ENCODE peak calls at places on chromosomes 5 and 9, in ten cellular contexts. One of them, this sample, is unnamed.
A peak's percentile ranks its signal among the peaks of the same experiment; 100 is the strongest.

GRCh38 chr5:83368317-83368716 is 103.2 kb upstream of the VCAN start:
- DNase-seq in neural progenitor cell: no peak
- DNase-seq in HCT116: peak; percentile 26
- DNase-seq in mammary epithelial cell: peak; percentile 95
- DNase-seq in adipocyte: peak; percentile 74
- DNase-seq in aorta: no peak
- DNase-seq in lung: no peak
- DNase-seq in neuronal stem cell: no peak
- DNase-seq in thoracic aorta: no peak
- DNase-seq in psoas muscle: no peak
- DNase-seq in this sample: no peak

GRCh38 chr9:98333703-98334582 is 78.5 kb upstream of the TBC1D2 start:
- DNase-seq in neural progenitor cell: no peak
- DNase-seq in HCT116: peak; percentile 66
- DNase-seq in mammary epithelial cell: peak; percentile 84
- DNase-seq in adipocyte: no peak
- DNase-seq in aorta: no peak
- DNase-seq in lung: peak; percentile 19
- DNase-seq in neuronal stem cell: no peak
- DNase-seq in thoracic aorta: no peak
- DNase-seq in psoas muscle: no peak
- DNase-seq in this sample: no peak

GRCh38 chr9:7033611-7034010 is 275.8 kb downstream of the KDM4C start:
- DNase-seq in neural progenitor cell: no peak
- DNase-seq in HCT116: no peak
- DNase-seq in mammary epithelial cell: no peak
- DNase-seq in adipocyte: no peak
- DNase-seq in aorta: no peak
- DNase-seq in lung: no peak
- DNase-seq in neuronal stem cell: no peak
- DNase-seq in thoracic aorta: no peak
- DNase-seq in psoas muscle: no peak
- DNase-seq in this sample: no peak

GRCh38 chr9:19149230-19149629 is 21.9 kb upstream of the PLIN2 start:
- DNase-seq in neural progenitor cell: no peak
- DNase-seq in HCT116: no peak
- DNase-seq in mammary epithelial cell: no peak
- DNase-seq in adipocyte: no peak
- DNase-seq in aorta: no peak
- DNase-seq in lung: no peak
- DNase-seq in neuronal stem cell: no peak
- DNase-seq in thoracic aorta: no peak
- DNase-seq in psoas muscle: no peak
- DNase-seq in this sample: no peak

GRCh38 chr5:108730617-108731340 is 16.9 kb upstream of the FER start:
- DNase-seq in neural progenitor cell: no peak
- DNase-seq in HCT116: no peak
- DNase-seq in mammary epithelial cell: no peak
- DNase-seq in adipocyte: no peak
- DNase-seq in aorta: no peak
- DNase-seq in lung: no peak
- DNase-seq in neuronal stem cell: no peak
- DNase-seq in thoracic aorta: no peak
- DNase-seq in psoas muscle: no peak
- DNase-seq in this sample: no peak

GRCh38 chr9:113564804-113565237 is 101.3 kb downstream of the RGS3 start:
- DNase-seq in neural progenitor cell: peak; percentile 73
- DNase-seq in HCT116: no peak
- DNase-seq in mammary epithelial cell: peak; percentile 85
- DNase-seq in adipocyte: peak; percentile 93
- DNase-seq in aorta: peak; percentile 91
- DNase-seq in lung: peak; percentile 70
- DNase-seq in neuronal stem cell: no peak
- DNase-seq in thoracic aorta: no peak
- DNase-seq in psoas muscle: peak; percentile 72
- DNase-seq in this sample: peak; percentile 74

GRCh38 chr5:6634327-6634713 is 1.1 kb downstream of the SRD5A1 start:
- DNase-seq in neural progenitor cell: peak; percentile 21
- DNase-seq in HCT116: no peak
- DNase-seq in mammary epithelial cell: no peak
- DNase-seq in adipocyte: peak; percentile 45
- DNase-seq in aorta: no peak
- DNase-seq in lung: no peak
- DNase-seq in neuronal stem cell: no peak
- DNase-seq in thoracic aorta: no peak
- DNase-seq in psoas muscle: no peak
- DNase-seq in this sample: no peak

GRCh38 chr9:2261421-2262103 is 246.4 kb downstream of the SMARCA2 start:
- DNase-seq in neural progenitor cell: no peak
- DNase-seq in HCT116: peak; percentile 24
- DNase-seq in mammary epithelial cell: no peak
- DNase-seq in adipocyte: no peak
- DNase-seq in aorta: no peak
- DNase-seq in lung: no peak
- DNase-seq in neuronal stem cell: no peak
- DNase-seq in thoracic aorta: no peak
- DNase-seq in psoas muscle: no peak
- DNase-seq in this sample: no peak

GRCh38 chr5:132687995-132688394 is 14.2 kb downstream of the IL4 start:
- DNase-seq in neural progenitor cell: no peak
- DNase-seq in HCT116: no peak
- DNase-seq in mammary epithelial cell: no peak
- DNase-seq in adipocyte: no peak
- DNase-seq in aorta: no peak
- DNase-seq in lung: no peak
- DNase-seq in neuronal stem cell: no peak
- DNase-seq in thoracic aorta: no peak
- DNase-seq in psoas muscle: no peak
- DNase-seq in this sample: no peak

GRCh38 chr5:1211701-1212100 is 10.3 kb downstream of the SLC6A19 start:
- DNase-seq in neural progenitor cell: no peak
- DNase-seq in HCT116: no peak
- DNase-seq in mammary epithelial cell: no peak
- DNase-seq in adipocyte: no peak
- DNase-seq in aorta: peak; percentile 17
- DNase-seq in lung: no peak
- DNase-seq in neuronal stem cell: no peak
- DNase-seq in thoracic aorta: no peak
- DNase-seq in psoas muscle: no peak
- DNase-seq in this sample: no peak

GRCh38 chr5:1213508-1214162 is 11.5 kb upstream of the SLC6A18 start:
- DNase-seq in neural progenitor cell: no peak
- DNase-seq in HCT116: no peak
- DNase-seq in mammary epithelial cell: no peak
- DNase-seq in adipocyte: no peak
- DNase-seq in aorta: peak; percentile 27
- DNase-seq in lung: no peak
- DNase-seq in neuronal stem cell: no peak
- DNase-seq in thoracic aorta: no peak
- DNase-seq in psoas muscle: peak; percentile 27
- DNase-seq in this sample: no peak

GRCh38 chr5:1212271-1212670 is 10.9 kb downstream of the SLC6A19 start:
- DNase-seq in neural progenitor cell: no peak
- DNase-seq in HCT116: no peak
- DNase-seq in mammary epithelial cell: no peak
- DNase-seq in adipocyte: no peak
- DNase-seq in aorta: peak; percentile 34
- DNase-seq in lung: no peak
- DNase-seq in neuronal stem cell: no peak
- DNase-seq in thoracic aorta: no peak
- DNase-seq in psoas muscle: peak; percentile 15
- DNase-seq in this sample: no peak

GRCh38 chr5:1214163-1214935 is 10.8 kb upstream of the SLC6A18 start:
- DNase-seq in neural progenitor cell: no peak
- DNase-seq in HCT116: no peak
- DNase-seq in mammary epithelial cell: no peak
- DNase-seq in adipocyte: no peak
- DNase-seq in aorta: peak; percentile 17
- DNase-seq in lung: no peak
- DNase-seq in neuronal stem cell: no peak
- DNase-seq in thoracic aorta: no peak
- DNase-seq in psoas muscle: peak; percentile 41
- DNase-seq in this sample: no peak

GRCh38 chr5:1212881-1213280 is 11.5 kb downstream of the SLC6A19 start:
- DNase-seq in neural progenitor cell: no peak
- DNase-seq in HCT116: no peak
- DNase-seq in mammary epithelial cell: no peak
- DNase-seq in adipocyte: no peak
- DNase-seq in aorta: peak; percentile 31
- DNase-seq in lung: no peak
- DNase-seq in neuronal stem cell: no peak
- DNase-seq in thoracic aorta: no peak
- DNase-seq in psoas muscle: peak; percentile 50
- DNase-seq in this sample: no peak
- H3K36me3 ChIP-seq in neural progenitor cell: no peaks in the 10 kb centered on the region
- H3K36me3 ChIP-seq in HCT116: no peaks in the 10 kb centered on the region
- H3K36me3 ChIP-seq in mammary epithelial cell: no peaks in the 10 kb centered on the region
- H3K36me3 ChIP-seq in adipocyte: no peaks in the 10 kb centered on the region
- H3K36me3 ChIP-seq in aorta: no peaks in the 10 kb centered on the region
- H3K36me3 ChIP-seq in lung: no peaks in the 10 kb centered on the region
- H3K36me3 ChIP-seq in neuronal stem cell: no peaks in the 10 kb centered on the region
- H3K36me3 ChIP-seq in thoracic aorta: no peaks in the 10 kb centered on the region
- H3K36me3 ChIP-seq in psoas muscle: no peaks in the 10 kb centered on the region
- H3K36me3 ChIP-seq in this sample: no peaks in the 10 kb centered on the region

DNA sequence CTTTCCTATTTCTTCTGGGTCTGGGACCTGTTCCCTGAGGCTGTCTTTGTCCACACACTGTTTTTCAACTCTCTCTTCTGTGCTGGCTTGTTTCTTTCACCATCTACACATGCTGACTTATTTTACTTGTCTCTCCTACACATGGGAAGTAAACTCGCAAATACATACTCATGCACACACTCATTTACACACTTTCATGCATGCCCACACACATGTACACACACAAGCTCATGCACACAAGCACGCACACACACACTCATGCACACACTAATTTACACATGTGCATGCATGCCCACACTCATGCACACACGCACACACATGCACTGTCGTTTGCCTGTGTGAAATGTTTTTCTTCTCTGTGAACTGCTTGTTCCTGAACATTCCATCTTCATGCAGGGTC is 169.0 kb downstream of the IRX2 start:
- DNase-seq in neural progenitor cell: no peak
- DNase-seq in HCT116: no peak
- DNase-seq in mammary epithelial cell: no peak
- DNase-seq in adipocyte: no peak
- DNase-seq in aorta: no peak
- DNase-seq in lung: no peak
- DNase-seq in neuronal stem cell: no peak
- DNase-seq in thoracic aorta: no peak
- DNase-seq in psoas muscle: no peak
- DNase-seq in this sample: no peak
- H3K4me1 ChIP-seq in neural progenitor cell: no peaks in the 10 kb centered on the region
- H3K4me1 ChIP-seq in HCT116: no peaks in the 10 kb centered on the region
- H3K4me1 ChIP-seq in mammary epithelial cell: no peaks in the 10 kb centered on the region
- H3K4me1 ChIP-seq in adipocyte: no peaks in the 10 kb centered on the region
- H3K4me1 ChIP-seq in aorta: no peaks in the 10 kb centered on the region
- H3K4me1 ChIP-seq in lung: no peaks in the 10 kb centered on the region
- H3K4me1 ChIP-seq in neuronal stem cell: no peaks in the 10 kb centered on the region
- H3K4me1 ChIP-seq in thoracic aorta: no peaks in the 10 kb centered on the region
- H3K4me1 ChIP-seq in psoas muscle: no peaks in the 10 kb centered on the region
- H3K4me1 ChIP-seq in this sample: no peaks in the 10 kb centered on the region

GRCh38 chr5:67238191-67238590 is 41.6 kb upstream of the CD180 start:
- DNase-seq in neural progenitor cell: no peak
- DNase-seq in HCT116: no peak
- DNase-seq in mammary epithelial cell: no peak
- DNase-seq in adipocyte: peak; percentile 46
- DNase-seq in aorta: no peak
- DNase-seq in lung: no peak
- DNase-seq in neuronal stem cell: no peak
- DNase-seq in thoracic aorta: no peak
- DNase-seq in psoas muscle: no peak
- DNase-seq in this sample: no peak

GRCh38 chr5:67234671-67235176 is 38.1 kb upstream of the CD180 start:
- DNase-seq in neural progenitor cell: no peak
- DNase-seq in HCT116: no peak
- DNase-seq in mammary epithelial cell: peak; percentile 67
- DNase-seq in adipocyte: peak; percentile 64
- DNase-seq in aorta: no peak
- DNase-seq in lung: peak; percentile 46
- DNase-seq in neuronal stem cell: no peak
- DNase-seq in thoracic aorta: no peak
- DNase-seq in psoas muscle: peak; percentile 61
- DNase-seq in this sample: no peak

GRCh38 chr5:67235399-67236110 is 39.0 kb upstream of the CD180 start:
- DNase-seq in neural progenitor cell: no peak
- DNase-seq in HCT116: no peak
- DNase-seq in mammary epithelial cell: no peak
- DNase-seq in adipocyte: no peak
- DNase-seq in aorta: no peak
- DNase-seq in lung: no peak
- DNase-seq in neuronal stem cell: no peak
- DNase-seq in thoracic aorta: no peak
- DNase-seq in psoas muscle: no peak
- DNase-seq in this sample: no peak

DNA sequence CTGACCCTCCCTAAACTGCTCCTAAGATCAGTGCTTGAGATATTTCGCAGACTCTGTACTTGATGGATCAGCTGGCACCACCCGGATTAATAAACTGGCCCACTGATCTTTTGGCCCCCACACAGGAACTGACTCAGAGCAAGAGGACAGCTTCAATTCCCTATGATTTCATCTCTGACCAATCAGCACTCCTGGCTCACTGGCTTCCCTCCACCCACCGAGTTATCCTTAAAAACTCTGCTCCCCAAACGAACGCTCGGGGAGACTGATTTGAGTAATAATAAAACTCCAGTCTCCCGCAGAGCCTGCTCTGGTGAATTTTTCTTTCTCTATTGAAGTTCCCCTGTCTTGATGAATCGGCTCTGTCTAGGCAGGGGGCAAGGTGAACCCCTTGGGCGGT is 36.5 kb upstream of the CD180 start:
- DNase-seq in neural progenitor cell: no peak
- DNase-seq in HCT116: no peak
- DNase-seq in mammary epithelial cell: no peak
- DNase-seq in adipocyte: no peak
- DNase-seq in aorta: no peak
- DNase-seq in lung: no peak
- DNase-seq in neuronal stem cell: no peak
- DNase-seq in thoracic aorta: no peak
- DNase-seq in psoas muscle: no peak
- DNase-seq in this sample: no peak
- H3K4me3 ChIP-seq in neural progenitor cell: no peak overlapping the region
- H3K4me3 ChIP-seq in HCT116: no peak overlapping the region
- H3K4me3 ChIP-seq in mammary epithelial cell: no peak overlapping the region
- H3K4me3 ChIP-seq in adipocyte: no peak overlapping the region
- H3K4me3 ChIP-seq in aorta: no peak overlapping the region
- H3K4me3 ChIP-seq in lung: no peak overlapping the region
- H3K4me3 ChIP-seq in neuronal stem cell: no peak overlapping the region
- H3K4me3 ChIP-seq in thoracic aorta: no peak overlapping the region
- H3K4me3 ChIP-seq in psoas muscle: no peak overlapping the region
- H3K4me3 ChIP-seq in this sample: no peak overlapping the region

DNA sequence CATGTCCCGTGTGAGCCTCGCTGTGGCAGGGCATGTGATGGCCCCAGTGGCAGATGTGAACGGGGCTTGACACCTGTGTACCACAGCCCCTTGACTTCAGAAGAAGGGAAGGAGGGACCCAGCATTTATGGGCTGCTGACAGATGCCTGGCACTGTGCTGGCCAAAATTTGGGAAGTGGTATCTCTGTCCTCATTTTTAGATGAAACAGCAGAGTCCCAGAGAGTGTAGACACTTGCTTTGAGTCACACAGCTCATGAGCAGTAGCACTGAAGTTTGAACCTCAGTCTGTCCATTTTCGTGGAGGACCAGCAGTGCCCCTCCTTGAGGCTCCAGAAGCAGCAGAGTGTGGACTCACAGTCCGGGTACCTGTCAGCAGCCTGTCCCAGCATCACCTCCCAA is 16.5 kb downstream of the NEK6 start:
- DNase-seq in neural progenitor cell: no peak
- DNase-seq in HCT116: no peak
- DNase-seq in mammary epithelial cell: no peak
- DNase-seq in adipocyte: no peak
- DNase-seq in aorta: no peak
- DNase-seq in lung: no peak
- DNase-seq in neuronal stem cell: no peak
- DNase-seq in thoracic aorta: no peak
- DNase-seq in psoas muscle: no peak
- DNase-seq in this sample: no peak
- H3K36me3 ChIP-seq in neural progenitor cell: no peaks in the 10 kb centered on the region
- H3K36me3 ChIP-seq in HCT116: no peaks in the 10 kb centered on the region
- H3K36me3 ChIP-seq in mammary epithelial cell: peaks cover 2% of the 10 kb centered on the region
- H3K36me3 ChIP-seq in adipocyte: peaks cover 26% of the 10 kb centered on the region
- H3K36me3 ChIP-seq in aorta: no peaks in the 10 kb centered on the region
- H3K36me3 ChIP-seq in lung: no peaks in the 10 kb centered on the region
- H3K36me3 ChIP-seq in neuronal stem cell: peaks cover 29% of the 10 kb centered on the region
- H3K36me3 ChIP-seq in thoracic aorta: no peaks in the 10 kb centered on the region
- H3K36me3 ChIP-seq in psoas muscle: no peaks in the 10 kb centered on the region
- H3K36me3 ChIP-seq in this sample: no peaks in the 10 kb centered on the region

This sample was measured in stomach.